ENCODE peak calls at places on chromosomes 7 and 10, in nine cellular contexts. O, B, N, X, U, S, I, R and Q are unnamed samples.

GRCh38 chr10:62934258-62934657 is 118.1 kb upstream of the EGR2 start:
- DNase-seq in O (peak), B (no peak), N (no peak), X (no peak), U (no peak), S (no peak), I (no peak), R (no peak), Q (peak)

GRCh38 chr10:25487266-25487665 is 312.5 kb downstream of the GPR158 start:
- DNase-seq in O (no peak), B (no peak), N (no peak), X (no peak), U (no peak), S (no peak), I (no peak), R (no peak), Q (no peak)

GRCh38 chr7:95723583-95724180 is 48.7 kb upstream of the DYNC1I1 start:
- DNase-seq in O (peak), B (no peak), N (no peak), X (peak), U (no peak), S (peak), I (peak), R (peak), Q (peak)

GRCh38 chr7:117123311-117123926 is 170.1 kb downstream of the ST7 start:
- DNase-seq in O (no peak), B (no peak), N (no peak), X (no peak), U (no peak), S (no peak), I (no peak), R (no peak), Q (no peak)

GRCh38 chr10:122158362-122158761 is 112.7 kb upstream of the BTBD16 start:
- DNase-seq in O (no peak), B (no peak), N (no peak), X (no peak), U (no peak), S (no peak), I (no peak), R (no peak), Q (no peak)

GRCh38 chr7:129438839-129439640 is 4.8 kb downstream of the STRIP2 start:
- DNase-seq in O (peak), B (no peak), N (no peak), X (peak), U (no peak), S (no peak), I (no peak), R (peak), Q (peak)

GRCh38 chr7:2374401-2374800 is 19.8 kb downstream of the EIF3B start:
- DNase-seq in O (no peak), B (no peak), N (no peak), X (no peak), U (no peak), S (no peak), I (no peak), R (no peak), Q (no peak)

GRCh38 chr7:29865526-29865925 is 59.2 kb downstream of the WIPF3 start:
- DNase-seq in O (peak), B (no peak), N (no peak), X (peak), U (no peak), S (no peak), I (peak), R (peak), Q (no peak)

GRCh38 chr10:97785231-97785630 is 13.4 kb upstream of the SFRP5 start:
- DNase-seq in O (no peak), B (no peak), N (peak), X (no peak), U (no peak), S (no peak), I (no peak), R (no peak), Q (no peak)

GRCh38 chr7:133207687-133208086 is 45.2 kb upstream of the EXOC4 start:
- DNase-seq in O (peak), B (no peak), N (no peak), X (peak), U (no peak), S (no peak), I (no peak), R (no peak), Q (peak)

GRCh38 chr10:93469454-93469853 is 12.7 kb downstream of the MYOF start:
- DNase-seq in O (no peak), B (no peak), N (peak), X (no peak), U (no peak), S (no peak), I (no peak), R (no peak), Q (no peak)

GRCh38 chr10:96917628-96918027 is 85.5 kb downstream of the LCOR start:
- DNase-seq in O (no peak), B (no peak), N (no peak), X (no peak), U (no peak), S (no peak), I (no peak), R (no peak), Q (no peak)

GRCh38 chr7:27697861-27698430 is 35.3 kb upstream of the HIBADH start:
- DNase-seq in O (peak), B (peak), N (no peak), X (peak), U (peak), S (no peak), I (peak), R (peak), Q (peak)

GRCh38 chr7:93150200-93150835 is 2.1 kb upstream of the SAMD9L start:
- DNase-seq in O (no peak), B (no peak), N (no peak), X (peak), U (no peak), S (no peak), I (no peak), R (peak), Q (peak)

GRCh38 chr10:110448682-110449418 is 48.9 kb upstream of the DUSP5 start:
- DNase-seq in O (no peak), B (peak), N (no peak), X (no peak), U (no peak), S (no peak), I (no peak), R (no peak), Q (peak)

GRCh38 chr7:73824986-73825385 is 5.8 kb upstream of the CLDN4 start:
- DNase-seq in O (no peak), B (peak), N (peak), X (no peak), U (peak), S (no peak), I (peak), R (no peak), Q (no peak)

GRCh38 chr10:22321156-22321711 is 335 bp downstream of the BMI1 start:
- DNase-seq in O (no peak), B (peak), N (peak), X (peak), U (peak), S (no peak), I (peak), R (peak), Q (peak)

GRCh38 chr7:44333971-44334733 is 8.8 kb upstream of the CAMK2B start:
- DNase-seq in O (no peak), B (no peak), N (no peak), X (no peak), U (no peak), S (no peak), I (no peak), R (no peak), Q (peak)

GRCh38 chr7:92608380-92609322 is 18.5 kb upstream of the FAM133B start:
- DNase-seq in O (no peak), B (no peak), N (no peak), X (no peak), U (no peak), S (no peak), I (peak), R (no peak), Q (no peak)

GRCh38 chr10:117373848-117374505 is 1.3 kb downstream of the PDZD8 start:
- DNase-seq in O (no peak), B (peak), N (peak), X (peak), U (peak), S (peak), I (peak), R (peak), Q (peak)

GRCh38 chr7:133358728-133359127 is 105.8 kb downstream of the EXOC4 start:
- DNase-seq in O (no peak), B (no peak), N (no peak), X (no peak), U (no peak), S (no peak), I (no peak), R (peak), Q (no peak)

GRCh38 chr10:131785121-131785460 is 115.7 kb upstream of the PPP2R2D start:
- DNase-seq in O (no peak), B (no peak), N (no peak), X (no peak), U (no peak), S (no peak), I (no peak), R (no peak), Q (no peak)

GRCh38 chr10:75956624-75957023 is 525.2 kb downstream of the LRMDA start:
- DNase-seq in O (peak), B (no peak), N (no peak), X (peak), U (no peak), S (no peak), I (no peak), R (peak), Q (peak)

GRCh38 chr10:70910486-70911350 is 22.4 kb upstream of the PCBD1 start:
- DNase-seq in O (no peak), B (peak), N (peak), X (no peak), U (no peak), S (no peak), I (no peak), R (no peak), Q (no peak)

GRCh38 chr7:111528331-111528730 is 34.0 kb downstream of the IMMP2L start:
- DNase-seq in O (no peak), B (no peak), N (no peak), X (no peak), U (no peak), S (no peak), I (no peak), R (no peak), Q (no peak)

GRCh38 chr10:118662228-118663035 is 67.0 kb upstream of the PRLHR start:
- DNase-seq in O (no peak), B (peak), N (no peak), X (no peak), U (peak), S (no peak), I (no peak), R (no peak), Q (no peak)

DNA sequence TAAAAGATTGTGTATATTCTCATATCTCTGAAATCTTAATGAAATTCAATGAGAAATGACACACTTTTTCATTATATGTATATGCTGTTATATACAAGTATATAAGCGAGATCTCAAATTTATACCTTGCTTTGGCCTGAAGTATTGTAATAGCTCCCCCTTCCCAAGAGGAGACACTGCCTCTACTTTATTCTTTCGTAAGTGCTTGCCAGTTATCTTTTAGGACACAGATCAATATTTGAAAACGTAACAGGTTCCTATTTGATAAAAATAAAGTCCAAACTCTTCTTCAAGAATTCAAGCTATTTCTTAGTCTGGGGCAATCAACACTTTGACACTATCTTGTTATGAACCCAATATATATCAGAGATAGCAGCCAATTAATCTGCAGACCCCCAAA is 24.9 kb downstream of the WASL start:
- DNase-seq in O (no peak), B (no peak), N (no peak), X (no peak), U (no peak), S (no peak), I (no peak), R (no peak), Q (no peak)
- TF ChIP-seq POLR2A in O (no peak), B (no peak), N (no peak), X (no peak), U (no peak), S (no peak), I (no peak), R (no peak), Q (no peak)

GRCh38 chr10:59176241-59177030 is at the start of gene PHYHIPL:
- DNase-seq in O (no peak), B (peak), N (peak), X (peak), U (no peak), S (peak), I (peak), R (no peak), Q (no peak)

GRCh38 chr10:59175538-59176240 is 754 bp upstream of the PHYHIPL start:
- DNase-seq in O (no peak), B (no peak), N (no peak), X (peak), U (no peak), S (peak), I (peak), R (no peak), Q (no peak)

GRCh38 chr10:59179027-59179426 is 2.6 kb downstream of the PHYHIPL start:
- DNase-seq in O (no peak), B (no peak), N (no peak), X (no peak), U (no peak), S (no peak), I (no peak), R (no peak), Q (no peak)

GRCh38 chr10:59177862-59178235 is 1.4 kb downstream of the PHYHIPL start:
- DNase-seq in O (no peak), B (no peak), N (no peak), X (no peak), U (no peak), S (no peak), I (no peak), R (no peak), Q (no peak)

GRCh38 chr10:59177031-59177861 is 803 bp downstream of the PHYHIPL start:
- DNase-seq in O (no peak), B (peak), N (no peak), X (peak), U (no peak), S (peak), I (peak), R (peak), Q (peak)
- H3K4me3 ChIP-seq in O (no peak), B (peak), N (peak), X (peak), U (peak), S (peak), I (peak), R (no peak), Q (no peak)

GRCh38 chr7:150688630-150689029 is 3.1 kb downstream of the GIMAP2 start:
- DNase-seq in O (no peak), B (no peak), N (no peak), X (no peak), U (no peak), S (no peak), I (no peak), R (no peak), Q (no peak)

GRCh38 chr7:150686030-150686626 is 622 bp downstream of the GIMAP2 start:
- DNase-seq in O (no peak), B (no peak), N (no peak), X (no peak), U (no peak), S (no peak), I (no peak), R (no peak), Q (peak)

GRCh38 chr7:150685219-150686029 is at the start of gene GIMAP2:
- DNase-seq in O (no peak), B (no peak), N (no peak), X (no peak), U (no peak), S (peak), I (no peak), R (no peak), Q (peak)
- TF ChIP-seq POLR2A in O (no peak), B (no peak), N (no peak), X (no peak), U (no peak), S (no peak), I (no peak), R (no peak), Q (no peak)

DNA sequence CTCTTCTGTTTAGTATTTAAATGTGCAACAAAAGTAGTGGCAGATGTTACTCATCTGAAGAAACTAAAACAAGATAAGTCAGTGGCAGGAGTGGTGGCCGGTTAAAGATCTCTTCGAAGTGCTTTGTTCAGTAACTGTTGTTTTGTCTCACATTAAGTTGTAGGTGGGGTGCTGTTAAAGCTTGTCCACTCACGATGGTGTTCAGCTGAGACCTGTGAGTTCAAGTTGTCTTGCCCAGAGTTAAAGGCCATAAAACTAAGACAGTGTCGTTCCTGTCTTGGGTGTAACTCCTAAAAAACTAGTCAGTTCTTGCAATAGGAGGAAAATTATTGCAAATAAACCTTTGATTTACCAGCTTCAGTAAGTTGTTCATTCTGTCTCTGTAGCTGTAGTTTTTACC is 874 bp upstream of the FOXP2 start:
- DNase-seq in O (no peak), B (no peak), N (no peak), X (no peak), U (no peak), S (peak), I (no peak), R (no peak), Q (no peak)
- H3K4me3 ChIP-seq in O (no peak), B (no peak), N (no peak), X (no peak), U (no peak), S (no peak), I (no peak), R (no peak), Q (no peak)

GRCh38 chr7:106425017-106425719 is 140.4 kb upstream of the NAMPT start:
- DNase-seq in O (no peak), B (no peak), N (no peak), X (peak), U (peak), S (peak), I (peak), R (peak), Q (peak)
- TF ChIP-seq POLR2A in O (no peak), B (no peak), N (no peak), X (no peak), U (no peak), S (peak), I (peak), R (no peak), Q (no peak)